ENCODE peak calls at places on chromosomes 13 and 19, in nine cellular contexts. One of them, this sample, is unnamed.

GRCh38 chr13:110106726-110107125 is 200.2 kb downstream of the COL4A1 start:
- DNase-seq in MM.1S: no peak
- DNase-seq in posterior vena cava: no peak
- DNase-seq in NCI-H1436: no peak
- DNase-seq in NCI-H748 treated with DMSO at 0.1 percent for 48 hours: no peak
- DNase-seq in fibroblast of lung: peak; percentile 39
- DNase-seq in T-helper 22 cell: no peak
- DNase-seq in activated T-helper 1 cell treated with Interleukin-2 at 50 U/mL for 16 hours: no peak
- DNase-seq in progenitor cell of endocrine pancreas: no peak
- DNase-seq in this sample: no peak

GRCh38 chr19:21841784-21842097 is 5.8 kb upstream of the ZNF43 start:
- DNase-seq in NCI-H1436: no peak
- DNase-seq in progenitor cell of endocrine pancreas: no peak
- DNase-seq in posterior vena cava: no peak
- DNase-seq in MM.1S: no peak
- DNase-seq in T-helper 22 cell: no peak
- DNase-seq in activated T-helper 1 cell treated with Interleukin-2 at 50 U/mL for 16 hours: no peak
- DNase-seq in fibroblast of lung: no peak
- DNase-seq in NCI-H748 treated with DMSO at 0.1 percent for 48 hours: no peak
- DNase-seq in this sample: no peak

GRCh38 chr13:42153371-42153770 is 104.9 kb downstream of the DGKH start:
- DNase-seq in MM.1S: no peak
- DNase-seq in activated T-helper 1 cell treated with Interleukin-2 at 50 U/mL for 16 hours: no peak
- DNase-seq in NCI-H748 treated with DMSO at 0.1 percent for 48 hours: no peak
- DNase-seq in T-helper 22 cell: no peak
- DNase-seq in NCI-H1436: no peak
- DNase-seq in progenitor cell of endocrine pancreas: no peak
- DNase-seq in fibroblast of lung: no peak
- DNase-seq in posterior vena cava: no peak
- DNase-seq in this sample: peak; percentile 18

GRCh38 chr13:100721885-100722512 is 47.4 kb upstream of the TMTC4 start:
- DNase-seq in fibroblast of lung: peak; percentile 32
- DNase-seq in NCI-H748 treated with DMSO at 0.1 percent for 48 hours: peak; percentile 73
- DNase-seq in T-helper 22 cell: peak; percentile 3
- DNase-seq in progenitor cell of endocrine pancreas: peak; percentile 27
- DNase-seq in activated T-helper 1 cell treated with Interleukin-2 at 50 U/mL for 16 hours: peak; percentile 11
- DNase-seq in posterior vena cava: no peak
- DNase-seq in MM.1S: peak; percentile 59
- DNase-seq in NCI-H1436: peak; percentile 31
- DNase-seq in this sample: peak; percentile 50

GRCh38 chr13:36130542-36131214 is 504 bp downstream of the DCLK1 start:
- DNase-seq in progenitor cell of endocrine pancreas: peak; percentile 19
- DNase-seq in posterior vena cava: peak; percentile 85
- DNase-seq in T-helper 22 cell: no peak
- DNase-seq in activated T-helper 1 cell treated with Interleukin-2 at 50 U/mL for 16 hours: no peak
- DNase-seq in fibroblast of lung: no peak
- DNase-seq in NCI-H748 treated with DMSO at 0.1 percent for 48 hours: peak; percentile 57
- DNase-seq in NCI-H1436: no peak
- DNase-seq in MM.1S: no peak
- DNase-seq in this sample: no peak

GRCh38 chr13:73697166-73697565 is 437.0 kb downstream of the KLF12 start:
- DNase-seq in activated T-helper 1 cell treated with Interleukin-2 at 50 U/mL for 16 hours: no peak
- DNase-seq in T-helper 22 cell: no peak
- DNase-seq in posterior vena cava: no peak
- DNase-seq in NCI-H1436: no peak
- DNase-seq in fibroblast of lung: peak; percentile 39
- DNase-seq in NCI-H748 treated with DMSO at 0.1 percent for 48 hours: no peak
- DNase-seq in progenitor cell of endocrine pancreas: no peak
- DNase-seq in MM.1S: no peak
- DNase-seq in this sample: no peak

GRCh38 chr13:24254151-24254810 is 55.1 kb upstream of the C1QTNF9 start:
- DNase-seq in posterior vena cava: no peak
- DNase-seq in fibroblast of lung: no peak
- DNase-seq in MM.1S: no peak
- DNase-seq in activated T-helper 1 cell treated with Interleukin-2 at 50 U/mL for 16 hours: peak; percentile 58
- DNase-seq in T-helper 22 cell: peak; percentile 71
- DNase-seq in progenitor cell of endocrine pancreas: no peak
- DNase-seq in NCI-H1436: no peak
- DNase-seq in NCI-H748 treated with DMSO at 0.1 percent for 48 hours: no peak
- DNase-seq in this sample: no peak

GRCh38 chr19:3041756-3042517 is 12.9 kb upstream of the TLE2 start:
- DNase-seq in NCI-H1436: peak; percentile 79
- DNase-seq in progenitor cell of endocrine pancreas: no peak
- DNase-seq in posterior vena cava: no peak
- DNase-seq in NCI-H748 treated with DMSO at 0.1 percent for 48 hours: no peak
- DNase-seq in activated T-helper 1 cell treated with Interleukin-2 at 50 U/mL for 16 hours: no peak
- DNase-seq in MM.1S: no peak
- DNase-seq in fibroblast of lung: no peak
- DNase-seq in T-helper 22 cell: no peak
- DNase-seq in this sample: no peak

GRCh38 chr13:20721454-20722357 is 18.2 kb downstream of the IL17D start:
- DNase-seq in NCI-H1436: peak; percentile 14
- DNase-seq in T-helper 22 cell: no peak
- DNase-seq in NCI-H748 treated with DMSO at 0.1 percent for 48 hours: peak; percentile 23
- DNase-seq in MM.1S: no peak
- DNase-seq in activated T-helper 1 cell treated with Interleukin-2 at 50 U/mL for 16 hours: no peak
- DNase-seq in posterior vena cava: peak; percentile 88
- DNase-seq in fibroblast of lung: peak; percentile 66
- DNase-seq in progenitor cell of endocrine pancreas: no peak
- DNase-seq in this sample: peak; percentile 79

GRCh38 chr13:67635754-67636153 is 405.6 kb upstream of the PCDH9 start:
- DNase-seq in NCI-H1436: no peak
- DNase-seq in NCI-H748 treated with DMSO at 0.1 percent for 48 hours: no peak
- DNase-seq in activated T-helper 1 cell treated with Interleukin-2 at 50 U/mL for 16 hours: no peak
- DNase-seq in MM.1S: no peak
- DNase-seq in posterior vena cava: no peak
- DNase-seq in T-helper 22 cell: no peak
- DNase-seq in fibroblast of lung: no peak
- DNase-seq in progenitor cell of endocrine pancreas: no peak
- DNase-seq in this sample: peak; percentile 4

GRCh38 chr13:84654654-84655244 is 772.5 kb upstream of the SLITRK1 start:
- DNase-seq in fibroblast of lung: no peak
- DNase-seq in progenitor cell of endocrine pancreas: no peak
- DNase-seq in NCI-H748 treated with DMSO at 0.1 percent for 48 hours: no peak
- DNase-seq in T-helper 22 cell: no peak
- DNase-seq in activated T-helper 1 cell treated with Interleukin-2 at 50 U/mL for 16 hours: no peak
- DNase-seq in NCI-H1436: no peak
- DNase-seq in posterior vena cava: no peak
- DNase-seq in MM.1S: no peak
- DNase-seq in this sample: no peak

GRCh38 chr13:73303858-73304257 is 245.1 kb downstream of the KLF5 start:
- DNase-seq in progenitor cell of endocrine pancreas: no peak
- DNase-seq in NCI-H748 treated with DMSO at 0.1 percent for 48 hours: no peak
- DNase-seq in T-helper 22 cell: no peak
- DNase-seq in fibroblast of lung: peak; percentile 74
- DNase-seq in activated T-helper 1 cell treated with Interleukin-2 at 50 U/mL for 16 hours: no peak
- DNase-seq in NCI-H1436: no peak
- DNase-seq in posterior vena cava: no peak
- DNase-seq in MM.1S: no peak
- DNase-seq in this sample: peak; percentile 75

GRCh38 chr19:15222738-15223648 is 9.3 kb downstream of the EPHX3 start:
- DNase-seq in NCI-H748 treated with DMSO at 0.1 percent for 48 hours: peak; percentile 86
- DNase-seq in MM.1S: peak; percentile 93
- DNase-seq in activated T-helper 1 cell treated with Interleukin-2 at 50 U/mL for 16 hours: peak; percentile 46
- DNase-seq in NCI-H1436: peak; percentile 98
- DNase-seq in T-helper 22 cell: peak; percentile 53
- DNase-seq in posterior vena cava: peak; percentile 97
- DNase-seq in progenitor cell of endocrine pancreas: peak; percentile 90
- DNase-seq in fibroblast of lung: peak; percentile 96
- DNase-seq in this sample: peak; percentile 95

GRCh38 chr19:13797870-13798269 is 2.6 kb downstream of the ZSWIM4 start:
- DNase-seq in fibroblast of lung: peak; percentile 94
- DNase-seq in MM.1S: no peak
- DNase-seq in progenitor cell of endocrine pancreas: no peak
- DNase-seq in posterior vena cava: peak; percentile 87
- DNase-seq in NCI-H1436: no peak
- DNase-seq in activated T-helper 1 cell treated with Interleukin-2 at 50 U/mL for 16 hours: no peak
- DNase-seq in T-helper 22 cell: no peak
- DNase-seq in NCI-H748 treated with DMSO at 0.1 percent for 48 hours: no peak
- DNase-seq in this sample: peak; percentile 71

GRCh38 chr19:1864480-1865171 is 1.2 kb upstream of the KLF16 start:
- DNase-seq in progenitor cell of endocrine pancreas: peak; percentile 75
- DNase-seq in NCI-H748 treated with DMSO at 0.1 percent for 48 hours: no peak
- DNase-seq in posterior vena cava: peak; percentile 91
- DNase-seq in fibroblast of lung: peak; percentile 36
- DNase-seq in NCI-H1436: peak; percentile 30
- DNase-seq in activated T-helper 1 cell treated with Interleukin-2 at 50 U/mL for 16 hours: no peak
- DNase-seq in T-helper 22 cell: no peak
- DNase-seq in MM.1S: peak; percentile 85
- DNase-seq in this sample: peak; percentile 38

GRCh38 chr13:110574161-110574560 is 12.6 kb upstream of the RAB20 start:
- DNase-seq in fibroblast of lung: no peak
- DNase-seq in progenitor cell of endocrine pancreas: no peak
- DNase-seq in activated T-helper 1 cell treated with Interleukin-2 at 50 U/mL for 16 hours: no peak
- DNase-seq in T-helper 22 cell: no peak
- DNase-seq in posterior vena cava: no peak
- DNase-seq in NCI-H748 treated with DMSO at 0.1 percent for 48 hours: no peak
- DNase-seq in NCI-H1436: no peak
- DNase-seq in MM.1S: no peak
- DNase-seq in this sample: no peak

GRCh38 chr19:10473192-10473591 is 30.0 kb downstream of the KEAP1 start:
- DNase-seq in activated T-helper 1 cell treated with Interleukin-2 at 50 U/mL for 16 hours: no peak
- DNase-seq in posterior vena cava: no peak
- DNase-seq in NCI-H748 treated with DMSO at 0.1 percent for 48 hours: no peak
- DNase-seq in progenitor cell of endocrine pancreas: no peak
- DNase-seq in MM.1S: no peak
- DNase-seq in fibroblast of lung: no peak
- DNase-seq in NCI-H1436: no peak
- DNase-seq in T-helper 22 cell: no peak
- DNase-seq in this sample: no peak

GRCh38 chr19:3575260-3575741 is 2.6 kb downstream of the HMG20B start:
- DNase-seq in NCI-H1436: no peak
- DNase-seq in T-helper 22 cell: no peak
- DNase-seq in fibroblast of lung: no peak
- DNase-seq in MM.1S: no peak
- DNase-seq in NCI-H748 treated with DMSO at 0.1 percent for 48 hours: no peak
- DNase-seq in progenitor cell of endocrine pancreas: no peak
- DNase-seq in activated T-helper 1 cell treated with Interleukin-2 at 50 U/mL for 16 hours: no peak
- DNase-seq in posterior vena cava: no peak
- DNase-seq in this sample: peak; percentile 16

GRCh38 chr13:71124230-71124629 is 742.8 kb downstream of the DACH1 start:
- DNase-seq in posterior vena cava: no peak
- DNase-seq in progenitor cell of endocrine pancreas: no peak
- DNase-seq in activated T-helper 1 cell treated with Interleukin-2 at 50 U/mL for 16 hours: no peak
- DNase-seq in NCI-H1436: no peak
- DNase-seq in MM.1S: no peak
- DNase-seq in NCI-H748 treated with DMSO at 0.1 percent for 48 hours: no peak
- DNase-seq in fibroblast of lung: no peak
- DNase-seq in T-helper 22 cell: no peak
- DNase-seq in this sample: no peak

GRCh38 chr19:50330365-50331078 is 1.3 kb upstream of the KCNC3 start:
- DNase-seq in progenitor cell of endocrine pancreas: peak; percentile 87
- DNase-seq in NCI-H748 treated with DMSO at 0.1 percent for 48 hours: peak; percentile 88
- DNase-seq in activated T-helper 1 cell treated with Interleukin-2 at 50 U/mL for 16 hours: peak; percentile 66
- DNase-seq in MM.1S: peak; percentile 46
- DNase-seq in fibroblast of lung: peak; percentile 5
- DNase-seq in NCI-H1436: peak; percentile 97
- DNase-seq in T-helper 22 cell: peak; percentile 72
- DNase-seq in posterior vena cava: peak; percentile 89
- DNase-seq in this sample: peak; percentile 1

GRCh38 chr13:23140492-23140891 is 40.3 kb upstream of the SGCG start:
- DNase-seq in activated T-helper 1 cell treated with Interleukin-2 at 50 U/mL for 16 hours: no peak
- DNase-seq in posterior vena cava: no peak
- DNase-seq in NCI-H1436: no peak
- DNase-seq in progenitor cell of endocrine pancreas: no peak
- DNase-seq in T-helper 22 cell: no peak
- DNase-seq in NCI-H748 treated with DMSO at 0.1 percent for 48 hours: no peak
- DNase-seq in MM.1S: no peak
- DNase-seq in fibroblast of lung: no peak
- DNase-seq in this sample: peak; percentile 24

GRCh38 chr13:109586509-109587346 is 199.7 kb downstream of the IRS2 start:
- DNase-seq in NCI-H1436: no peak
- DNase-seq in T-helper 22 cell: no peak
- DNase-seq in MM.1S: no peak
- DNase-seq in NCI-H748 treated with DMSO at 0.1 percent for 48 hours: no peak
- DNase-seq in activated T-helper 1 cell treated with Interleukin-2 at 50 U/mL for 16 hours: no peak
- DNase-seq in progenitor cell of endocrine pancreas: no peak
- DNase-seq in posterior vena cava: no peak
- DNase-seq in fibroblast of lung: no peak
- DNase-seq in this sample: no peak

GRCh38 chr13:32587014-32587773 is 942 bp downstream of the PDS5B start:
- DNase-seq in NCI-H748 treated with DMSO at 0.1 percent for 48 hours: peak; percentile 69
- DNase-seq in fibroblast of lung: peak; percentile 71
- DNase-seq in MM.1S: peak; percentile 54
- DNase-seq in posterior vena cava: peak; percentile 91
- DNase-seq in activated T-helper 1 cell treated with Interleukin-2 at 50 U/mL for 16 hours: peak; percentile 29
- DNase-seq in progenitor cell of endocrine pancreas: peak; percentile 53
- DNase-seq in T-helper 22 cell: peak; percentile 33
- DNase-seq in NCI-H1436: peak; percentile 46
- DNase-seq in this sample: peak; percentile 62

GRCh38 chr19:40523322-40524047 is 53.2 kb upstream of the SHKBP1 start:
- DNase-seq in activated T-helper 1 cell treated with Interleukin-2 at 50 U/mL for 16 hours: no peak
- DNase-seq in NCI-H1436: peak; percentile 73
- DNase-seq in fibroblast of lung: peak; percentile 37
- DNase-seq in MM.1S: peak; percentile 89
- DNase-seq in posterior vena cava: no peak
- DNase-seq in T-helper 22 cell: no peak
- DNase-seq in NCI-H748 treated with DMSO at 0.1 percent for 48 hours: peak; percentile 47
- DNase-seq in progenitor cell of endocrine pancreas: peak; percentile 62
- DNase-seq in this sample: peak; percentile 44

GRCh38 chr13:73656863-73657262 is 477.3 kb downstream of the KLF12 start:
- DNase-seq in NCI-H1436: no peak
- DNase-seq in NCI-H748 treated with DMSO at 0.1 percent for 48 hours: no peak
- DNase-seq in fibroblast of lung: peak; percentile 57
- DNase-seq in MM.1S: no peak
- DNase-seq in T-helper 22 cell: no peak
- DNase-seq in activated T-helper 1 cell treated with Interleukin-2 at 50 U/mL for 16 hours: no peak
- DNase-seq in posterior vena cava: no peak
- DNase-seq in progenitor cell of endocrine pancreas: no peak
- DNase-seq in this sample: peak; percentile 42

GRCh38 chr13:38328699-38329098 is 21.0 kb upstream of the UFM1 start:
- DNase-seq in activated T-helper 1 cell treated with Interleukin-2 at 50 U/mL for 16 hours: no peak
- DNase-seq in MM.1S: peak; percentile 43
- DNase-seq in T-helper 22 cell: no peak
- DNase-seq in NCI-H748 treated with DMSO at 0.1 percent for 48 hours: no peak
- DNase-seq in progenitor cell of endocrine pancreas: no peak
- DNase-seq in posterior vena cava: no peak
- DNase-seq in NCI-H1436: no peak
- DNase-seq in fibroblast of lung: no peak
- DNase-seq in this sample: no peak

GRCh38 chr19:44735011-44735410 is 13.5 kb upstream of the BCL3 start:
- DNase-seq in posterior vena cava: no peak
- DNase-seq in MM.1S: no peak
- DNase-seq in NCI-H748 treated with DMSO at 0.1 percent for 48 hours: no peak
- DNase-seq in fibroblast of lung: peak; percentile 45
- DNase-seq in T-helper 22 cell: no peak
- DNase-seq in progenitor cell of endocrine pancreas: no peak
- DNase-seq in NCI-H1436: no peak
- DNase-seq in activated T-helper 1 cell treated with Interleukin-2 at 50 U/mL for 16 hours: no peak
- DNase-seq in this sample: no peak

GRCh38 chr13:73059460-73060250 is 850 bp downstream of the KLF5 start:
- DNase-seq in posterior vena cava: peak; percentile 88
- DNase-seq in NCI-H748 treated with DMSO at 0.1 percent for 48 hours: peak; percentile 45
- DNase-seq in progenitor cell of endocrine pancreas: peak; percentile 63
- DNase-seq in activated T-helper 1 cell treated with Interleukin-2 at 50 U/mL for 16 hours: peak; percentile 18
- DNase-seq in T-helper 22 cell: peak; percentile 22
- DNase-seq in MM.1S: peak; percentile 54
- DNase-seq in fibroblast of lung: peak; percentile 36
- DNase-seq in NCI-H1436: peak; percentile 72
- DNase-seq in this sample: peak; percentile 10

GRCh38 chr19:6038634-6039405 is 60.9 kb upstream of the RANBP3 start:
- DNase-seq in NCI-H748 treated with DMSO at 0.1 percent for 48 hours: no peak
- DNase-seq in NCI-H1436: no peak
- DNase-seq in progenitor cell of endocrine pancreas: no peak
- DNase-seq in activated T-helper 1 cell treated with Interleukin-2 at 50 U/mL for 16 hours: no peak
- DNase-seq in posterior vena cava: peak; percentile 13
- DNase-seq in MM.1S: no peak
- DNase-seq in T-helper 22 cell: no peak
- DNase-seq in fibroblast of lung: no peak
- DNase-seq in this sample: peak; percentile 66